ENCODE peak calls at places on chromosomes 13 and 19, in six cellular contexts. M, N, J, L, A and F are unnamed samples.

GRCh38 chr13:106566682-106567420 is 1.1 kb downstream of the ARGLU1 start:
- ATAC-seq in M (peak), N (peak), J (peak), L (peak), A (peak), F (peak)

GRCh38 chr13:94999871-95000270 is 287.5 kb upstream of the SOX21 start:
- ATAC-seq in M (no peak), N (no peak), J (no peak), L (no peak), A (no peak), F (no peak)

GRCh38 chr13:102563267-102563666 is 33.5 kb upstream of the TPP2 start:
- ATAC-seq in M (no peak), N (no peak), J (no peak), L (no peak), A (no peak), F (no peak)

GRCh38 chr19:4859697-4860096 is 7.8 kb downstream of the PLIN3 start:
- ATAC-seq in M (no peak), N (no peak), J (no peak), L (no peak), A (no peak), F (no peak)

GRCh38 chr13:53648673-53649072 is 620.1 kb downstream of the OLFM4 start:
- ATAC-seq in M (no peak), N (no peak), J (no peak), L (no peak), A (no peak), F (no peak)

GRCh38 chr19:56147307-56147706 is 6.2 kb downstream of the ZNF444 start:
- ATAC-seq in M (no peak), N (no peak), J (no peak), L (no peak), A (no peak), F (peak)

GRCh38 chr19:38035515-38036495 is 128.8 kb downstream of the SIPA1L3 start:
- ATAC-seq in M (no peak), N (no peak), J (no peak), L (no peak), A (no peak), F (no peak)

GRCh38 chr19:39187552-39187943 is 9.2 kb upstream of the NCCRP1 start:
- ATAC-seq in M (peak), N (peak), J (no peak), L (peak), A (peak), F (peak)

GRCh38 chr13:80400834-80401450 is 60.0 kb upstream of the SPRY2 start:
- ATAC-seq in M (no peak), N (no peak), J (no peak), L (no peak), A (no peak), F (peak)

GRCh38 chr13:111410232-111411021 is 90.0 kb downstream of the TEX29 start:
- ATAC-seq in M (no peak), N (no peak), J (no peak), L (no peak), A (no peak), F (no peak)